ENCODE peak calls at places on chromosome 18, in four cellular contexts. One of them, this sample, is unnamed.

GRCh38 chr18:33820517-33821368 is 242.7 kb downstream of the ASXL3 start:
- DNase-seq in fibroblast of pulmonary artery: no peak
- DNase-seq in fibroblast of villous mesenchyme: no peak
- DNase-seq in neural crest cell: peak; percentile 38
- DNase-seq in this sample: peak; percentile 38

GRCh38 chr18:24995056-24995455 is 356.9 kb downstream of the ZNF521 start:
- DNase-seq in fibroblast of villous mesenchyme: no peak
- DNase-seq in fibroblast of pulmonary artery: no peak
- DNase-seq in neural crest cell: no peak
- DNase-seq in this sample: no peak

GRCh38 chr18:54964741-54965140 is 5.5 kb upstream of the CCDC68 start:
- DNase-seq in fibroblast of pulmonary artery: peak; percentile 70
- DNase-seq in fibroblast of villous mesenchyme: peak; percentile 88
- DNase-seq in neural crest cell: no peak
- DNase-seq in this sample: no peak

GRCh38 chr18:35095983-35096676 is 54.9 kb downstream of the MAPRE2 start:
- DNase-seq in fibroblast of pulmonary artery: no peak
- DNase-seq in neural crest cell: no peak
- DNase-seq in fibroblast of villous mesenchyme: peak; percentile 28
- DNase-seq in this sample: no peak

GRCh38 chr18:48683661-48684060 is 144.8 kb downstream of the CTIF start:
- DNase-seq in fibroblast of villous mesenchyme: no peak
- DNase-seq in fibroblast of pulmonary artery: no peak
- DNase-seq in neural crest cell: no peak
- DNase-seq in this sample: no peak

GRCh38 chr18:23556145-23556780 is 30.0 kb downstream of the NPC1 start:
- DNase-seq in fibroblast of villous mesenchyme: no peak
- DNase-seq in fibroblast of pulmonary artery: no peak
- DNase-seq in neural crest cell: no peak
- DNase-seq in this sample: no peak

GRCh38 chr18:22211660-22212059 is 42.3 kb downstream of the GATA6 start:
- DNase-seq in fibroblast of villous mesenchyme: no peak
- DNase-seq in fibroblast of pulmonary artery: peak; percentile 55
- DNase-seq in neural crest cell: no peak
- DNase-seq in this sample: no peak

GRCh38 chr18:78891185-78891762 is 88.3 kb upstream of the SALL3 start:
- DNase-seq in neural crest cell: no peak
- DNase-seq in fibroblast of villous mesenchyme: no peak
- DNase-seq in fibroblast of pulmonary artery: no peak
- DNase-seq in this sample: no peak

GRCh38 chr18:79393626-79394401 is 1.9 kb upstream of the NFATC1 start:
- DNase-seq in neural crest cell: no peak
- DNase-seq in fibroblast of pulmonary artery: peak; percentile 94
- DNase-seq in fibroblast of villous mesenchyme: peak; percentile 93
- DNase-seq in this sample: no peak

GRCh38 chr18:6885992-6886823 is 156.7 kb downstream of the ARHGAP28 start:
- DNase-seq in neural crest cell: peak; percentile 60
- DNase-seq in fibroblast of pulmonary artery: peak; percentile 71
- DNase-seq in fibroblast of villous mesenchyme: peak; percentile 65
- DNase-seq in this sample: peak; percentile 27

GRCh38 chr18:13448028-13448795 is 229.7 kb downstream of the LDLRAD4 start:
- DNase-seq in fibroblast of pulmonary artery: no peak
- DNase-seq in neural crest cell: no peak
- DNase-seq in fibroblast of villous mesenchyme: no peak
- DNase-seq in this sample: no peak

GRCh38 chr18:7272268-7273049 is 41.6 kb downstream of the LRRC30 start:
- DNase-seq in neural crest cell: peak; percentile 48
- DNase-seq in fibroblast of pulmonary artery: peak; percentile 88
- DNase-seq in fibroblast of villous mesenchyme: peak; percentile 65
- DNase-seq in this sample: peak; percentile 23

GRCh38 chr18:67730884-67731283 is 214.4 kb upstream of the DSEL start:
- DNase-seq in neural crest cell: no peak
- DNase-seq in fibroblast of villous mesenchyme: peak; percentile 31
- DNase-seq in fibroblast of pulmonary artery: peak; percentile 45
- DNase-seq in this sample: no peak

GRCh38 chr18:33839452-33840225 is 261.6 kb downstream of the ASXL3 start:
- DNase-seq in fibroblast of villous mesenchyme: peak; percentile 52
- DNase-seq in neural crest cell: no peak
- DNase-seq in fibroblast of pulmonary artery: peak; percentile 67
- DNase-seq in this sample: no peak

GRCh38 chr18:50410008-50410407 is 35.2 kb downstream of the SKA1 start:
- DNase-seq in fibroblast of pulmonary artery: no peak
- DNase-seq in neural crest cell: no peak
- DNase-seq in fibroblast of villous mesenchyme: no peak
- DNase-seq in this sample: no peak

GRCh38 chr18:39571511-39571910 is 2005.9 kb upstream of the CELF4 start:
- DNase-seq in fibroblast of villous mesenchyme: peak; percentile 44
- DNase-seq in neural crest cell: no peak
- DNase-seq in fibroblast of pulmonary artery: peak; percentile 64
- DNase-seq in this sample: no peak

GRCh38 chr18:79367989-79368388 is 27.7 kb upstream of the NFATC1 start:
- DNase-seq in fibroblast of pulmonary artery: no peak
- DNase-seq in neural crest cell: no peak
- DNase-seq in fibroblast of villous mesenchyme: peak; percentile 20
- DNase-seq in this sample: no peak

GRCh38 chr18:14100503-14101286 is 31.5 kb downstream of the ZNF519 start:
- DNase-seq in neural crest cell: no peak
- DNase-seq in fibroblast of pulmonary artery: no peak
- DNase-seq in fibroblast of villous mesenchyme: no peak
- DNase-seq in this sample: no peak

GRCh38 chr18:12325726-12326245 is 17.7 kb downstream of the TUBB6 start:
- DNase-seq in fibroblast of villous mesenchyme: no peak
- DNase-seq in neural crest cell: no peak
- DNase-seq in fibroblast of pulmonary artery: no peak
- DNase-seq in this sample: no peak

GRCh38 chr18:34709631-34710429 is at the start of gene DTNA:
- DNase-seq in neural crest cell: no peak
- DNase-seq in fibroblast of pulmonary artery: peak; percentile 97
- DNase-seq in fibroblast of villous mesenchyme: peak; percentile 93
- DNase-seq in this sample: no peak

GRCh38 chr18:369224-370010 is 101.6 kb upstream of the THOC1 start:
- DNase-seq in neural crest cell: no peak
- DNase-seq in fibroblast of villous mesenchyme: no peak
- DNase-seq in fibroblast of pulmonary artery: no peak
- DNase-seq in this sample: no peak

GRCh38 chr18:7303751-7304370 is 73.0 kb downstream of the LRRC30 start:
- DNase-seq in fibroblast of villous mesenchyme: no peak
- DNase-seq in fibroblast of pulmonary artery: no peak
- DNase-seq in neural crest cell: no peak
- DNase-seq in this sample: no peak

GRCh38 chr18:316391-316790 is 48.5 kb upstream of the THOC1 start:
- DNase-seq in fibroblast of villous mesenchyme: no peak
- DNase-seq in neural crest cell: no peak
- DNase-seq in fibroblast of pulmonary artery: peak; percentile 24
- DNase-seq in this sample: no peak

GRCh38 chr18:79609841-79610281 is 69.7 kb upstream of the CTDP1 start:
- DNase-seq in fibroblast of pulmonary artery: no peak
- DNase-seq in neural crest cell: no peak
- DNase-seq in fibroblast of villous mesenchyme: no peak
- DNase-seq in this sample: no peak

GRCh38 chr18:35624140-35624539 is 42.6 kb downstream of the GALNT1 start:
- DNase-seq in fibroblast of villous mesenchyme: peak; percentile 24
- DNase-seq in fibroblast of pulmonary artery: no peak
- DNase-seq in neural crest cell: no peak
- DNase-seq in this sample: no peak

GRCh38 chr18:13269599-13270011 is 51.0 kb downstream of the LDLRAD4 start:
- DNase-seq in neural crest cell: no peak
- DNase-seq in fibroblast of villous mesenchyme: no peak
- DNase-seq in fibroblast of pulmonary artery: no peak
- DNase-seq in this sample: no peak

GRCh38 chr18:62751341-62751821 is 36.0 kb downstream of the PHLPP1 start:
- DNase-seq in fibroblast of pulmonary artery: peak; percentile 64
- DNase-seq in fibroblast of villous mesenchyme: peak; percentile 27
- DNase-seq in neural crest cell: peak; percentile 33
- DNase-seq in this sample: no peak

GRCh38 chr18:9337875-9338274 is 3.3 kb downstream of the TWSG1 start:
- DNase-seq in fibroblast of pulmonary artery: peak; percentile 20
- DNase-seq in fibroblast of villous mesenchyme: no peak
- DNase-seq in neural crest cell: no peak
- DNase-seq in this sample: no peak

GRCh38 chr18:37270666-37271052 is 294.9 kb downstream of the CELF4 start:
- DNase-seq in fibroblast of pulmonary artery: no peak
- DNase-seq in neural crest cell: no peak
- DNase-seq in fibroblast of villous mesenchyme: no peak
- DNase-seq in this sample: no peak

GRCh38 chr18:22828171-22828570 is 105.0 kb upstream of the RBBP8 start:
- DNase-seq in neural crest cell: no peak
- DNase-seq in fibroblast of pulmonary artery: peak; percentile 36
- DNase-seq in fibroblast of villous mesenchyme: no peak
- DNase-seq in this sample: no peak

GRCh38 chr18:29154758-29155725 is 978.1 kb upstream of the CDH2 start:
- DNase-seq in fibroblast of villous mesenchyme: peak; percentile 62
- DNase-seq in neural crest cell: no peak
- DNase-seq in fibroblast of pulmonary artery: peak; percentile 63
- DNase-seq in this sample: no peak

GRCh38 chr18:48836231-48836805 is 114.4 kb downstream of the SMAD7 start:
- DNase-seq in neural crest cell: no peak
- DNase-seq in fibroblast of pulmonary artery: no peak
- DNase-seq in fibroblast of villous mesenchyme: no peak
- DNase-seq in this sample: no peak

DNA sequence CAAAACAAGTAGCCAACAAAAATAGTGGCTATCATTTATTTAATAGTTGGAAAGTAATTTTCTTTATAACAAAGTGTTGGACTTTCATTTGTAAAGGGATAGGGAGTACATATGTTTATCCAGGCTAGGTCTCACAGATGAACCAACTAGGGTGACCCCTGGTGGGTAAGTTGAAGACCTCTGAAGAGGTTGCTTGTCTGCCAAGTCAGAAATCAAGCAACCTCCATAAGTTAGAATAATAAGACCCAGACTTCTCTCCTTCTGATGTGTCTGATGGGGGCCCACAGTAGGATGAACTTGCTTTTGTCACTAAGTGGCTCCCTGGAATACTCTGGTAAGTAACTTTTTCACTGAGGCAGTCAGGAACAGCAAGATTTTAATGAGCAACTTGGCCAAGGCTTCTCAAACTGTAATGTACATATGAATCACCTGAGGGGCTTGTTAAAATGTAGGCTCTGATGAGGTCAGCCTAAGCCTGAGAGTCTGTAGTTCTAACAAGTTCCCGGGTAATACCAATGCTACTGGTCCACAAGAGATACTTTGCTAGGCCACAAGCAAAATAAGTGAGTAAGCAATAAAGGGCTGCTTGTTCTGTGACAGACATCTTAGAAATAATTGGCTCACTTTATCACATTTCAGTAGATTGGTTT is 319.6 kb downstream of the PIK3C3 start:
- DNase-seq in fibroblast of villous mesenchyme: peak; percentile 40
- DNase-seq in fibroblast of pulmonary artery: peak; percentile 35
- DNase-seq in neural crest cell: no peak
- DNase-seq in this sample: no peak
- TF ChIP-seq CTCF in fibroblast of villous mesenchyme: peak; percentile 31
- TF ChIP-seq CTCF in fibroblast of pulmonary artery: peak; percentile 16
- TF ChIP-seq CTCF in neural crest cell: peak; percentile 45
- TF ChIP-seq CTCF in this sample: peak; percentile 48

GRCh38 chr18:45386256-45386655 is 229.0 kb upstream of the SLC14A2 start:
- DNase-seq in fibroblast of villous mesenchyme: peak; percentile 45
- DNase-seq in fibroblast of pulmonary artery: peak; percentile 24
- DNase-seq in neural crest cell: peak; percentile 32
- DNase-seq in this sample: peak; percentile 34
- TF ChIP-seq CTCF in fibroblast of villous mesenchyme: peak; percentile 66
- TF ChIP-seq CTCF in fibroblast of pulmonary artery: peak; percentile 41
- TF ChIP-seq CTCF in neural crest cell: peak; percentile 63
- TF ChIP-seq CTCF in this sample: peak; percentile 76

GRCh38 chr18:72648079-72648478 is 103.9 kb upstream of the CBLN2 start:
- DNase-seq in fibroblast of villous mesenchyme: no peak
- DNase-seq in fibroblast of pulmonary artery: no peak
- DNase-seq in neural crest cell: no peak
- DNase-seq in this sample: no peak

GRCh38 chr18:72651033-72651432 is 106.9 kb upstream of the CBLN2 start:
- DNase-seq in fibroblast of pulmonary artery: no peak
- DNase-seq in neural crest cell: no peak
- DNase-seq in fibroblast of villous mesenchyme: no peak
- DNase-seq in this sample: no peak

DNA sequence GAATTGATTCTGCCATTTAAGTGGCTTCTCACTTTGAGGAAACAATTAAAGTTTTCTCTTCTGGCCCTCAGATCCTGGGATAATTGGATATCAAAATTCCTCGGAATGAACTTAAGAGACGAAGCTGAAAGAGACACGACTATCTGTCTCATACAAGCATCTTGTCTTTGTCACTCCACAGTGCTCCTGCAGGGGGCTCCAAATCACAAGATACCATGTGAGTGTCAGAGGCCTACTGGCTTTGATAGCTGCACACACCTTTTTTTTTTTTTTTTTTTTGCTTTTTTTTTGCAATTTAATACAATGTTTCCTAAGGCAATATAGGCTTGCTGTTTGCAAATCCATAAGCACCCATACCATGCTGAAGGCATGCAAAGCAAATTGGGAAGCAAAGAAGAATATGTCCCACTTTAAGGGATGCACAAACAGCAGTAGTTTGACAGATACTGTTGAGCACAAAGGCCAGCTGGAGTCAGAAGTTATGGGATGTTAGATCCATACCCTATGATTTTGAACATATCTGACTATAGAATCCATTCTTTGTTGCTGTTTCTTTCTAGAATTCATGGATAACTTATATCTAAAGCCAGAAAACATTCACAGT is 109.0 kb upstream of the CBLN2 start:
- DNase-seq in fibroblast of villous mesenchyme: no peak
- DNase-seq in neural crest cell: peak; percentile 59
- DNase-seq in fibroblast of pulmonary artery: peak; percentile 9
- DNase-seq in this sample: peak; percentile 46
- TF ChIP-seq CTCF in fibroblast of villous mesenchyme: no peak
- TF ChIP-seq CTCF in neural crest cell: peak; percentile 69
- TF ChIP-seq CTCF in fibroblast of pulmonary artery: peak; percentile 30
- TF ChIP-seq CTCF in this sample: peak; percentile 66

GRCh38 chr18:41905786-41906527 is 49.1 kb upstream of the PIK3C3 start:
- DNase-seq in fibroblast of pulmonary artery: no peak
- DNase-seq in fibroblast of villous mesenchyme: no peak
- DNase-seq in neural crest cell: no peak
- DNase-seq in this sample: no peak

DNA sequence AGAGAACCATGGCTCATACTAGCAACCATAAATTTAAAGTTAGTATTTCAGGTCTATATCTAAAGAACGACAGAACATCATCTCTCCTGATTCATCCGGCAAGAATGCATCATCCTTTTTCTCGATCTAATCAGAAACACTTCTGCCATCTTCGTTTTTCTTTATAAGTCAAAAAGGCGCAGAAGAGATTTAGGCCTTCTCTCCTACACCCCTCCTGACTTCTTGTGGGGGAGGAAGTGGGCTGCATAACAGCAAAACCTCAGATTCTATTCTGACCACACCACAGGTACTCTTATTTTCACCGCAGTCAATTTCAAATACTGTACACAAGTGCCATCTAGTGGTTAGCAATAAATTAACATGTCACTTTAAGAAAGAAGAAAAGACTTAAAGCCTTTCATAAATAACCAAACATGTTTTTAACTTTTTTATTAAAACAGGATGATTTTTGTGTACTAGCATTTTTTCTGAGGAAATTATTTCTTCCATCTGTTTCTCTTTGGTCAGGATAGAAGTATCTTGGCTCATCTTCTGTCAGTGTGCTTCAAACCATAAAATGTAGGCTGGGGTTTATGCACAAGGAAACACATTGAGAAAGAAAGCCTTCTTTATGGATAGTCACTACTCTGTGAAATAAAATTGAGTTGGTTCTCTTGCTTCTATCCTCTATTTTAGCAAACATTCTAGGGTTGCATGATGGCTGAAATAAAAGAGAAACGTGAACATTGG is 48.3 kb upstream of the PIK3C3 start:
- DNase-seq in fibroblast of pulmonary artery: peak; percentile 76
- DNase-seq in neural crest cell: peak; percentile 1
- DNase-seq in fibroblast of villous mesenchyme: peak; percentile 61
- DNase-seq in this sample: no peak
- TF ChIP-seq CTCF in fibroblast of pulmonary artery: peak; percentile 59
- TF ChIP-seq CTCF in neural crest cell: peak; percentile 87
- TF ChIP-seq CTCF in fibroblast of villous mesenchyme: peak; percentile 57
- TF ChIP-seq CTCF in this sample: peak; percentile 85

This sample was measured in progenitor cell of endocrine pancreas.